ENCODE peak calls at places on chromosomes 13 and 19, in eight cellular contexts. One of them, this sample, is unnamed.

GRCh38 chr13:51315658-51316057 is 23.8 kb upstream of the SERPINE3 start:
- DNase-seq in Calu3: no peak
- DNase-seq in NCI-H345: no peak
- DNase-seq in fibroblast of lung: peak
- DNase-seq in transverse colon: no peak
- DNase-seq in activated CD4-positive, alpha-beta T cell treated with anti-CD3 and anti-CD28 coated beads, Interleukin-2, amount 50 U/mL, for 24 hours: no peak
- DNase-seq in iris pigment epithelial cell: peak
- DNase-seq in NCI-H2029 treated with DMSO at 0.1 percent for 48 hours: no peak
- DNase-seq in this sample: no peak

GRCh38 chr19:41615207-41615606 is 11.7 kb downstream of the CEACAM4 start:
- DNase-seq in Calu3: no peak
- DNase-seq in NCI-H345: no peak
- DNase-seq in fibroblast of lung: no peak
- DNase-seq in transverse colon: no peak
- DNase-seq in activated CD4-positive, alpha-beta T cell treated with anti-CD3 and anti-CD28 coated beads, Interleukin-2, amount 50 U/mL, for 24 hours: no peak
- DNase-seq in iris pigment epithelial cell: no peak
- DNase-seq in NCI-H2029 treated with DMSO at 0.1 percent for 48 hours: no peak
- DNase-seq in this sample: no peak

GRCh38 chr19:47229674-47230121 is 1.3 kb downstream of the BBC3 start:
- DNase-seq in Calu3: no peak
- DNase-seq in NCI-H345: no peak
- DNase-seq in fibroblast of lung: peak
- DNase-seq in transverse colon: peak
- DNase-seq in activated CD4-positive, alpha-beta T cell treated with anti-CD3 and anti-CD28 coated beads, Interleukin-2, amount 50 U/mL, for 24 hours: no peak
- DNase-seq in iris pigment epithelial cell: peak
- DNase-seq in NCI-H2029 treated with DMSO at 0.1 percent for 48 hours: no peak
- DNase-seq in this sample: no peak

GRCh38 chr19:32682317-32682716 is 6.7 kb downstream of the RGS9BP start:
- DNase-seq in Calu3: peak
- DNase-seq in NCI-H345: no peak
- DNase-seq in fibroblast of lung: no peak
- DNase-seq in transverse colon: no peak
- DNase-seq in activated CD4-positive, alpha-beta T cell treated with anti-CD3 and anti-CD28 coated beads, Interleukin-2, amount 50 U/mL, for 24 hours: no peak
- DNase-seq in iris pigment epithelial cell: no peak
- DNase-seq in NCI-H2029 treated with DMSO at 0.1 percent for 48 hours: no peak
- DNase-seq in this sample: no peak

GRCh38 chr19:34399886-34400285 is 4.3 kb upstream of the PDCD2L start:
- DNase-seq in Calu3: no peak
- DNase-seq in NCI-H345: no peak
- DNase-seq in fibroblast of lung: no peak
- DNase-seq in transverse colon: no peak
- DNase-seq in activated CD4-positive, alpha-beta T cell treated with anti-CD3 and anti-CD28 coated beads, Interleukin-2, amount 50 U/mL, for 24 hours: no peak
- DNase-seq in iris pigment epithelial cell: no peak
- DNase-seq in NCI-H2029 treated with DMSO at 0.1 percent for 48 hours: no peak
- DNase-seq in this sample: no peak

GRCh38 chr19:15195381-15195964 is 5.3 kb downstream of the NOTCH3 start:
- DNase-seq in Calu3: peak
- DNase-seq in NCI-H345: peak
- DNase-seq in fibroblast of lung: peak
- DNase-seq in transverse colon: peak
- DNase-seq in activated CD4-positive, alpha-beta T cell treated with anti-CD3 and anti-CD28 coated beads, Interleukin-2, amount 50 U/mL, for 24 hours: no peak
- DNase-seq in iris pigment epithelial cell: peak
- DNase-seq in NCI-H2029 treated with DMSO at 0.1 percent for 48 hours: peak
- DNase-seq in this sample: peak

GRCh38 chr13:27176772-27177171 is 5.2 kb upstream of the USP12 start:
- DNase-seq in Calu3: no peak
- DNase-seq in NCI-H345: no peak
- DNase-seq in fibroblast of lung: no peak
- DNase-seq in transverse colon: no peak
- DNase-seq in activated CD4-positive, alpha-beta T cell treated with anti-CD3 and anti-CD28 coated beads, Interleukin-2, amount 50 U/mL, for 24 hours: no peak
- DNase-seq in iris pigment epithelial cell: no peak
- DNase-seq in NCI-H2029 treated with DMSO at 0.1 percent for 48 hours: no peak
- DNase-seq in this sample: no peak

GRCh38 chr13:40993987-40994386 is 25.1 kb downstream of the ELF1 start:
- DNase-seq in Calu3: peak
- DNase-seq in NCI-H345: peak
- DNase-seq in fibroblast of lung: no peak
- DNase-seq in transverse colon: peak
- DNase-seq in activated CD4-positive, alpha-beta T cell treated with anti-CD3 and anti-CD28 coated beads, Interleukin-2, amount 50 U/mL, for 24 hours: no peak
- DNase-seq in iris pigment epithelial cell: no peak
- DNase-seq in NCI-H2029 treated with DMSO at 0.1 percent for 48 hours: peak
- DNase-seq in this sample: no peak

GRCh38 chr13:33743438-33744368 is 74.2 kb upstream of the RFC3 start:
- DNase-seq in Calu3: no peak
- DNase-seq in NCI-H345: no peak
- DNase-seq in fibroblast of lung: no peak
- DNase-seq in transverse colon: no peak
- DNase-seq in activated CD4-positive, alpha-beta T cell treated with anti-CD3 and anti-CD28 coated beads, Interleukin-2, amount 50 U/mL, for 24 hours: no peak
- DNase-seq in iris pigment epithelial cell: peak
- DNase-seq in NCI-H2029 treated with DMSO at 0.1 percent for 48 hours: no peak
- DNase-seq in this sample: no peak

GRCh38 chr19:46786236-46787039 is 2.0 kb downstream of the SLC1A5 start:
- DNase-seq in Calu3: peak
- DNase-seq in NCI-H345: no peak
- DNase-seq in fibroblast of lung: peak
- DNase-seq in transverse colon: peak
- DNase-seq in activated CD4-positive, alpha-beta T cell treated with anti-CD3 and anti-CD28 coated beads, Interleukin-2, amount 50 U/mL, for 24 hours: peak
- DNase-seq in iris pigment epithelial cell: peak
- DNase-seq in NCI-H2029 treated with DMSO at 0.1 percent for 48 hours: peak
- DNase-seq in this sample: peak

GRCh38 chr19:2978467-2978767 is 1.1 kb downstream of the TLE6 start:
- DNase-seq in Calu3: no peak
- DNase-seq in NCI-H345: no peak
- DNase-seq in fibroblast of lung: no peak
- DNase-seq in transverse colon: no peak
- DNase-seq in activated CD4-positive, alpha-beta T cell treated with anti-CD3 and anti-CD28 coated beads, Interleukin-2, amount 50 U/mL, for 24 hours: no peak
- DNase-seq in iris pigment epithelial cell: peak
- DNase-seq in NCI-H2029 treated with DMSO at 0.1 percent for 48 hours: no peak
- DNase-seq in this sample: no peak

GRCh38 chr13:100392709-100393630 is 195.6 kb downstream of the GGACT start:
- DNase-seq in Calu3: peak
- DNase-seq in NCI-H345: no peak
- DNase-seq in fibroblast of lung: peak
- DNase-seq in transverse colon: peak
- DNase-seq in activated CD4-positive, alpha-beta T cell treated with anti-CD3 and anti-CD28 coated beads, Interleukin-2, amount 50 U/mL, for 24 hours: peak
- DNase-seq in iris pigment epithelial cell: peak
- DNase-seq in NCI-H2029 treated with DMSO at 0.1 percent for 48 hours: no peak
- DNase-seq in this sample: peak

GRCh38 chr13:112067121-112067741 is at the start of gene SOX1:
- DNase-seq in Calu3: no peak
- DNase-seq in NCI-H345: peak
- DNase-seq in fibroblast of lung: peak
- DNase-seq in transverse colon: no peak
- DNase-seq in activated CD4-positive, alpha-beta T cell treated with anti-CD3 and anti-CD28 coated beads, Interleukin-2, amount 50 U/mL, for 24 hours: no peak
- DNase-seq in iris pigment epithelial cell: no peak
- DNase-seq in NCI-H2029 treated with DMSO at 0.1 percent for 48 hours: no peak
- DNase-seq in this sample: no peak

GRCh38 chr13:39612023-39612637 is 9.1 kb upstream of the LHFPL6 start:
- DNase-seq in Calu3: peak
- DNase-seq in NCI-H345: peak
- DNase-seq in fibroblast of lung: peak
- DNase-seq in transverse colon: peak
- DNase-seq in activated CD4-positive, alpha-beta T cell treated with anti-CD3 and anti-CD28 coated beads, Interleukin-2, amount 50 U/mL, for 24 hours: peak
- DNase-seq in iris pigment epithelial cell: peak
- DNase-seq in NCI-H2029 treated with DMSO at 0.1 percent for 48 hours: peak
- DNase-seq in this sample: no peak

GRCh38 chr19:12834976-12835757 is 788 bp upstream of the RTBDN start:
- DNase-seq in Calu3: peak
- DNase-seq in NCI-H345: no peak
- DNase-seq in fibroblast of lung: no peak
- DNase-seq in transverse colon: peak
- DNase-seq in activated CD4-positive, alpha-beta T cell treated with anti-CD3 and anti-CD28 coated beads, Interleukin-2, amount 50 U/mL, for 24 hours: no peak
- DNase-seq in iris pigment epithelial cell: no peak
- DNase-seq in NCI-H2029 treated with DMSO at 0.1 percent for 48 hours: peak
- DNase-seq in this sample: peak

GRCh38 chr13:38607136-38607535 is 79.7 kb upstream of the FREM2 start:
- DNase-seq in Calu3: no peak
- DNase-seq in NCI-H345: no peak
- DNase-seq in fibroblast of lung: peak
- DNase-seq in transverse colon: no peak
- DNase-seq in activated CD4-positive, alpha-beta T cell treated with anti-CD3 and anti-CD28 coated beads, Interleukin-2, amount 50 U/mL, for 24 hours: no peak
- DNase-seq in iris pigment epithelial cell: no peak
- DNase-seq in NCI-H2029 treated with DMSO at 0.1 percent for 48 hours: no peak
- DNase-seq in this sample: no peak

GRCh38 chr19:41753159-41753558 is 2.2 kb upstream of the CEACAM6 start:
- DNase-seq in Calu3: peak
- DNase-seq in NCI-H345: no peak
- DNase-seq in fibroblast of lung: no peak
- DNase-seq in transverse colon: peak
- DNase-seq in activated CD4-positive, alpha-beta T cell treated with anti-CD3 and anti-CD28 coated beads, Interleukin-2, amount 50 U/mL, for 24 hours: peak
- DNase-seq in iris pigment epithelial cell: peak
- DNase-seq in NCI-H2029 treated with DMSO at 0.1 percent for 48 hours: no peak
- DNase-seq in this sample: peak

GRCh38 chr19:18118420-18119242 is 21.1 kb downstream of the MAST3 start:
- DNase-seq in Calu3: no peak
- DNase-seq in NCI-H345: no peak
- DNase-seq in fibroblast of lung: peak
- DNase-seq in transverse colon: no peak
- DNase-seq in activated CD4-positive, alpha-beta T cell treated with anti-CD3 and anti-CD28 coated beads, Interleukin-2, amount 50 U/mL, for 24 hours: no peak
- DNase-seq in iris pigment epithelial cell: peak
- DNase-seq in NCI-H2029 treated with DMSO at 0.1 percent for 48 hours: no peak
- DNase-seq in this sample: no peak

GRCh38 chr19:47507924-47508553 is 6.8 kb downstream of the NAPA start:
- DNase-seq in Calu3: no peak
- DNase-seq in NCI-H345: no peak
- DNase-seq in fibroblast of lung: no peak
- DNase-seq in transverse colon: no peak
- DNase-seq in activated CD4-positive, alpha-beta T cell treated with anti-CD3 and anti-CD28 coated beads, Interleukin-2, amount 50 U/mL, for 24 hours: no peak
- DNase-seq in iris pigment epithelial cell: no peak
- DNase-seq in NCI-H2029 treated with DMSO at 0.1 percent for 48 hours: no peak
- DNase-seq in this sample: no peak

GRCh38 chr19:12092065-12092867 is 27.7 kb downstream of the ZNF844 start:
- DNase-seq in Calu3: no peak
- DNase-seq in NCI-H345: no peak
- DNase-seq in fibroblast of lung: peak
- DNase-seq in transverse colon: peak
- DNase-seq in activated CD4-positive, alpha-beta T cell treated with anti-CD3 and anti-CD28 coated beads, Interleukin-2, amount 50 U/mL, for 24 hours: peak
- DNase-seq in iris pigment epithelial cell: peak
- DNase-seq in NCI-H2029 treated with DMSO at 0.1 percent for 48 hours: no peak
- DNase-seq in this sample: peak

GRCh38 chr19:47598407-47599349 is 10.3 kb upstream of the BICRA start:
- DNase-seq in Calu3: peak
- DNase-seq in NCI-H345: no peak
- DNase-seq in fibroblast of lung: peak
- DNase-seq in transverse colon: peak
- DNase-seq in activated CD4-positive, alpha-beta T cell treated with anti-CD3 and anti-CD28 coated beads, Interleukin-2, amount 50 U/mL, for 24 hours: no peak
- DNase-seq in iris pigment epithelial cell: peak
- DNase-seq in NCI-H2029 treated with DMSO at 0.1 percent for 48 hours: no peak
- DNase-seq in this sample: peak

GRCh38 chr13:99433543-99434075 is 67.7 kb upstream of the TM9SF2 start:
- DNase-seq in Calu3: no peak
- DNase-seq in NCI-H345: no peak
- DNase-seq in fibroblast of lung: no peak
- DNase-seq in transverse colon: no peak
- DNase-seq in activated CD4-positive, alpha-beta T cell treated with anti-CD3 and anti-CD28 coated beads, Interleukin-2, amount 50 U/mL, for 24 hours: no peak
- DNase-seq in iris pigment epithelial cell: no peak
- DNase-seq in NCI-H2029 treated with DMSO at 0.1 percent for 48 hours: no peak
- DNase-seq in this sample: no peak

GRCh38 chr13:75904012-75904411 is 267.9 kb downstream of the LMO7 start:
- DNase-seq in Calu3: no peak
- DNase-seq in NCI-H345: peak
- DNase-seq in fibroblast of lung: no peak
- DNase-seq in transverse colon: no peak
- DNase-seq in activated CD4-positive, alpha-beta T cell treated with anti-CD3 and anti-CD28 coated beads, Interleukin-2, amount 50 U/mL, for 24 hours: no peak
- DNase-seq in iris pigment epithelial cell: no peak
- DNase-seq in NCI-H2029 treated with DMSO at 0.1 percent for 48 hours: no peak
- DNase-seq in this sample: no peak

GRCh38 chr13:114128624-114129522 is 3.5 kb downstream of the RASA3 start:
- DNase-seq in Calu3: no peak
- DNase-seq in NCI-H345: no peak
- DNase-seq in fibroblast of lung: peak
- DNase-seq in transverse colon: peak
- DNase-seq in activated CD4-positive, alpha-beta T cell treated with anti-CD3 and anti-CD28 coated beads, Interleukin-2, amount 50 U/mL, for 24 hours: peak
- DNase-seq in iris pigment epithelial cell: peak
- DNase-seq in NCI-H2029 treated with DMSO at 0.1 percent for 48 hours: no peak
- DNase-seq in this sample: peak

GRCh38 chr13:103547914-103548313 is 481.7 kb upstream of the SLC10A2 start:
- DNase-seq in Calu3: no peak
- DNase-seq in NCI-H345: no peak
- DNase-seq in fibroblast of lung: no peak
- DNase-seq in transverse colon: no peak
- DNase-seq in activated CD4-positive, alpha-beta T cell treated with anti-CD3 and anti-CD28 coated beads, Interleukin-2, amount 50 U/mL, for 24 hours: no peak
- DNase-seq in iris pigment epithelial cell: no peak
- DNase-seq in NCI-H2029 treated with DMSO at 0.1 percent for 48 hours: no peak
- DNase-seq in this sample: no peak

GRCh38 chr19:53102701-53103140 is 501 bp downstream of the ZNF160 start:
- DNase-seq in Calu3: peak
- DNase-seq in NCI-H345: no peak
- DNase-seq in fibroblast of lung: peak
- DNase-seq in transverse colon: peak
- DNase-seq in activated CD4-positive, alpha-beta T cell treated with anti-CD3 and anti-CD28 coated beads, Interleukin-2, amount 50 U/mL, for 24 hours: no peak
- DNase-seq in iris pigment epithelial cell: peak
- DNase-seq in NCI-H2029 treated with DMSO at 0.1 percent for 48 hours: no peak
- DNase-seq in this sample: peak

GRCh38 chr19:47437500-47437899 is 18.2 kb upstream of the MEIS3 start:
- DNase-seq in Calu3: no peak
- DNase-seq in NCI-H345: no peak
- DNase-seq in fibroblast of lung: no peak
- DNase-seq in transverse colon: no peak
- DNase-seq in activated CD4-positive, alpha-beta T cell treated with anti-CD3 and anti-CD28 coated beads, Interleukin-2, amount 50 U/mL, for 24 hours: no peak
- DNase-seq in iris pigment epithelial cell: no peak
- DNase-seq in NCI-H2029 treated with DMSO at 0.1 percent for 48 hours: no peak
- DNase-seq in this sample: no peak

GRCh38 chr13:37870895-37871550 is 1.5 kb upstream of the TRPC4 start:
- DNase-seq in Calu3: no peak
- DNase-seq in NCI-H345: no peak
- DNase-seq in fibroblast of lung: peak
- DNase-seq in transverse colon: no peak
- DNase-seq in activated CD4-positive, alpha-beta T cell treated with anti-CD3 and anti-CD28 coated beads, Interleukin-2, amount 50 U/mL, for 24 hours: no peak
- DNase-seq in iris pigment epithelial cell: peak
- DNase-seq in NCI-H2029 treated with DMSO at 0.1 percent for 48 hours: no peak
- DNase-seq in this sample: no peak